ENCODE peak calls at places on chromosomes 3 and 15, in nine cellular contexts. X is pancreas; P is thyroid gland; Z is mammary epithelial cell; H is PC-9; M is thoracic aorta; E is IMR-90; A is CD4-positive, alpha-beta memory T cell; K is CD8-positive, alpha-beta memory T cell. S is an unnamed sample.

GRCh38 chr15:79431636-79432344 is at the start of gene MINAR1:
- DNase-seq in E (peak), A (no peak), P (peak), M (no peak), X (peak), Z (peak), H (peak), K (no peak), S (no peak)

GRCh38 chr3:32577174-32577573 is 6.5 kb upstream of the DYNC1LI1 start:
- DNase-seq in A (no peak), K (no peak), E (no peak), X (no peak), M (no peak), P (no peak), Z (no peak), H (no peak), S (no peak)

GRCh38 chr3:138227650-138228049 is 40.5 kb downstream of the ARMC8 start:
- DNase-seq in A (no peak), K (no peak), H (no peak), Z (no peak), P (no peak), E (peak), X (no peak), M (no peak), S (no peak)

GRCh38 chr3:138051946-138052802 is 42.2 kb downstream of the CLDN18 start:
- DNase-seq in K (no peak), Z (peak), A (no peak), E (peak), X (peak), M (no peak), P (peak), H (peak), S (no peak)

GRCh38 chr15:80620931-80621330 is 74.2 kb upstream of the ABHD17C start:
- DNase-seq in H (no peak), E (no peak), X (no peak), K (no peak), P (no peak), Z (no peak), M (no peak), A (no peak), S (no peak)

GRCh38 chr3:12352253-12352652 is 63.4 kb downstream of the PPARG start:
- DNase-seq in X (no peak), M (no peak), H (no peak), P (no peak), Z (no peak), K (no peak), E (no peak), A (no peak), S (no peak)

GRCh38 chr3:17342126-17342525 is 400.3 kb downstream of the TBC1D5 start:
- DNase-seq in P (no peak), M (no peak), Z (no peak), K (no peak), A (no peak), H (no peak), E (no peak), X (no peak), S (no peak)

GRCh38 chr15:98813956-98814355 is 165.6 kb downstream of the IGF1R start:
- DNase-seq in Z (no peak), P (no peak), X (no peak), K (no peak), M (no peak), A (no peak), H (no peak), E (peak), S (no peak)

GRCh38 chr3:8500208-8500961 is 1.2 kb upstream of the LMCD1 start:
- DNase-seq in Z (no peak), M (no peak), E (peak), P (peak), X (peak), A (no peak), K (no peak), H (peak), S (peak)

GRCh38 chr3:50625131-50625878 is 8.4 kb downstream of the MAPKAPK3 start:
- DNase-seq in P (no peak), X (no peak), M (no peak), Z (no peak), H (no peak), A (no peak), E (no peak), K (no peak), S (no peak)

GRCh38 chr3:140456974-140457373 is 220.9 kb upstream of the TRIM42 start:
- DNase-seq in K (no peak), M (no peak), Z (no peak), P (no peak), X (no peak), E (no peak), A (no peak), H (no peak), S (no peak)

GRCh38 chr3:11306815-11307589 is 34.8 kb downstream of the ATG7 start:
- DNase-seq in K (peak), H (no peak), X (no peak), Z (no peak), E (peak), A (no peak), M (no peak), P (peak), S (no peak)

GRCh38 chr15:43880406-43881184 is 53.8 kb downstream of the WDR76 start:
- DNase-seq in E (peak), X (no peak), K (no peak), H (no peak), P (no peak), M (no peak), Z (no peak), A (no peak), S (no peak)

GRCh38 chr3:51361746-51362145 is 23.3 kb upstream of the MANF start:
- DNase-seq in P (no peak), H (no peak), X (no peak), A (no peak), M (no peak), E (no peak), Z (no peak), K (no peak), S (no peak)

GRCh38 chr3:141331370-141332318 is 36.7 kb upstream of the ZBTB38 start:
- DNase-seq in Z (peak), H (peak), P (no peak), X (no peak), A (no peak), K (no peak), M (peak), E (peak), S (no peak)

GRCh38 chr15:100885116-100885515 is 5.5 kb downstream of the ALDH1A3 start:
- DNase-seq in X (no peak), P (no peak), H (no peak), A (no peak), M (no peak), K (no peak), E (no peak), Z (no peak), S (no peak)

GRCh38 chr3:44918087-44918486 is 43.7 kb downstream of the TGM4 start:
- DNase-seq in P (no peak), A (no peak), Z (no peak), X (no peak), M (no peak), K (no peak), E (no peak), H (no peak), S (no peak)

GRCh38 chr15:68285243-68285980 is 7.9 kb downstream of the FEM1B start:
- DNase-seq in Z (no peak), E (no peak), P (no peak), M (no peak), K (no peak), H (no peak), X (no peak), A (no peak), S (no peak)

GRCh38 chr3:100209948-100210776 is 50.6 kb upstream of the TBC1D23 start:
- DNase-seq in K (no peak), P (no peak), H (no peak), E (peak), X (no peak), Z (no peak), A (peak), M (no peak), S (no peak)

GRCh38 chr3:64039273-64039672 is 16.0 kb upstream of the PSMD6 start:
- DNase-seq in H (no peak), E (no peak), A (no peak), X (no peak), M (no peak), K (no peak), P (no peak), Z (no peak), S (no peak)

GRCh38 chr15:72319985-72320671 is at the start of gene CELF6:
- DNase-seq in X (peak), Z (peak), K (peak), M (peak), H (peak), E (peak), P (peak), A (peak), S (no peak)

GRCh38 chr3:4746241-4746958 is 232.8 kb upstream of the BHLHE40 start:
- DNase-seq in E (peak), X (no peak), Z (no peak), M (no peak), K (no peak), A (no peak), P (no peak), H (no peak), S (no peak)

GRCh38 chr15:89799011-89799924 is 15.4 kb downstream of the ANPEP start:
- DNase-seq in Z (no peak), A (no peak), H (no peak), X (peak), K (no peak), E (no peak), M (no peak), P (peak), S (no peak)

GRCh38 chr3:129015388-129016105 is 14.4 kb downstream of the EFCC1 start:
- DNase-seq in M (no peak), E (no peak), H (no peak), A (peak), Z (no peak), P (peak), K (peak), X (no peak), S (no peak)

GRCh38 chr3:148883163-148883562 is 18.1 kb downstream of the CPA3 start:
- DNase-seq in X (no peak), Z (no peak), E (no peak), M (no peak), H (no peak), P (no peak), K (no peak), A (no peak), S (no peak)

GRCh38 chr3:148954981-148955380 is 36.4 kb upstream of the GYG1 start:
- DNase-seq in E (no peak), M (no peak), K (no peak), H (no peak), X (no peak), Z (no peak), A (no peak), P (no peak), S (no peak)

GRCh38 chr3:64079369-64080160 is 56.3 kb upstream of the PSMD6 start:
- DNase-seq in K (no peak), A (no peak), Z (no peak), X (no peak), H (no peak), E (peak), P (no peak), M (no peak), S (no peak)

GRCh38 chr3:64270143-64270542 is 44.9 kb upstream of the PRICKLE2 start:
- DNase-seq in H (no peak), E (no peak), M (no peak), Z (no peak), A (no peak), K (no peak), P (no peak), X (no peak), S (no peak)

GRCh38 chr3:101829066-101829830 is 20.1 kb upstream of the NFKBIZ start:
- DNase-seq in H (no peak), X (no peak), P (peak), Z (peak), A (peak), K (peak), M (peak), E (peak), S (no peak)

DNA sequence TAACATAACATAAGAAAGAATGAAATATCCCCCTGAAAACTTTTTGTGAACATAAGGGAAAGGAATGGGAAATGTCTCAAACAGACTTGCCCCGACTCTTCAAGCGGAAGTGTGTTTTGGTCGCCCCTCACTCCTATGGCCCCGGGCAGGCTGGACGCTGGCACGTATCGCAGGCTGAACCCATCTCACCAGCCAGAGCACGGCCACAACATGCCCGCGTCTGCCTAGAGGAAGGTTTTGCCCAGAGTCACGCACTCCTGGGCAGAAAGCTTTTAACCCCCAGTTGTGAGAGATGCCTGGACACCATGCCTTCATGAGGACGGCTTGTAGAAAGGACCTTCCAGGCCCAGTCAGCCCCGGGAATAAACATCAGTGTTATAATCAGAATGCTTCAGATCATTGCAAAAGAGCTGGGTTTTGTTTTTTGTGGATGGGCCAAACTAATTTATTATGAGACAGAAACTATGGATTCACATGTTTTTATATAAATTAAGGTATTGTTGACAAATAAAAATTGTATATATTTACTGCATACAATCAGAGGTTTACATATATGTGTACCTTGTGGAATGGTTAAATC is 16.5 kb downstream of the CYFIP1 start:
- DNase-seq in Z (peak), X (no peak), A (no peak), P (no peak), E (peak), K (no peak), M (no peak), H (no peak), S (no peak)
- H3K4me3 ChIP-seq in Z (peak), X (no peak), A (no peak), P (no peak), E (no peak), K (no peak), M (peak), H (no peak), S (no peak)

GRCh38 chr3:122231781-122232180 is 48.3 kb downstream of the CASR start:
- DNase-seq in K (no peak), H (no peak), A (no peak), Z (no peak), M (no peak), X (no peak), P (no peak), E (no peak), S (no peak)

GRCh38 chr3:122234117-122234516 is 50.6 kb downstream of the CASR start:
- DNase-seq in Z (no peak), K (no peak), M (no peak), H (no peak), P (no peak), E (no peak), X (no peak), A (no peak), S (no peak)

GRCh38 chr3:122232485-122232884 is 49.0 kb downstream of the CASR start:
- DNase-seq in P (no peak), K (no peak), A (no peak), M (no peak), H (no peak), X (no peak), Z (no peak), E (no peak), S (no peak)

GRCh38 chr3:122235147-122235546 is 51.7 kb downstream of the CASR start:
- DNase-seq in K (no peak), H (no peak), Z (no peak), M (no peak), X (no peak), A (peak), P (no peak), E (no peak), S (no peak)

DNA sequence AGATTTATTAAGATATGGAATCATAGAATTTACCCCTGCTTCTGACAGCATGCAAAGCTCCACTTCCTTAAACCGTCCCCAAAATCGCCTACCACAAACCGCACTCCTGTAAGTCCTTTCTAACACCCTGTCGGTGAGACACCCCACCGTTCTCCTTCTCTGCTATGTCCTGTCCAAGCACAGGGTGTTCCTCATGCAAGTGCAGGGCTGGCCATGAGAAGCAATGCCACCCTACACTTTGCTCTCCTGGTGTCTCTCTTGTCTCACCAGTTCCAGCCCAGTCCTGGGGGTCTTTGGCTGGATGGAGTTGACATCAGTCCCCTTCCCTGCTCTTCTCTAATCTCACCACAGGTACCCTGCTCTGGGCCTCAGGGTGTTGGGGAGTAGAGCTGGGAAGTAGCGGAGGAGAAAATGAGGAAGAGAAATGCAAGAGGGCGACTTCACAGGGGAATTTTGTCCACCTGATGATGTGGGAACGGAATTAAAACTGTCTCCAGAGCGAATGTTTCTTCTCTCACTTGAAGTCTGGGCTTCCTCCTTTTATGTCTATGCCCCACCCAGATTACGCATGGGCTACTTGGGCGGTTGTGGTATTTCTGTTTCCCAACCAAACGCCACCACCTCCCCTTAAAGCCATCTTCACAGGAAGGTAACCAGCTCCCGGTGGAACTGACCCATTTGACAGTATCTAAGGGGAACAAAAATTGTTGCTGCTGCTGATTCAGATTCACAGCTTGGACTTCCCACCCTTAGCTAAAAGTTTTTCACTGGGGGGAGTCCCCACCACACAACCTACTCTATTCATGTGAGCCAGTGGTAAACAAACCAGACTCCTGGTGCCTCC is 49.9 kb downstream of the CASR start:
- DNase-seq in M (no peak), H (no peak), K (no peak), Z (no peak), P (no peak), A (no peak), X (no peak), E (no peak), S (no peak)
- H3K4me3 ChIP-seq in M (peak), H (no peak), K (no peak), Z (no peak), P (no peak), A (no peak), X (no peak), E (no peak), S (no peak)

GRCh38 chr15:45646220-45646619 is 11.4 kb downstream of the SQOR start:
- DNase-seq in X (no peak), A (no peak), K (no peak), E (peak), M (no peak), H (no peak), Z (no peak), P (no peak), S (no peak)
- H3K4me3 ChIP-seq in X (no peak), A (no peak), K (no peak), E (no peak), M (peak), H (no peak), Z (no peak), P (no peak), S (no peak)

GRCh38 chr3:15964605-15965061 is 166.9 kb upstream of the ANKRD28 start:
- DNase-seq in A (no peak), H (no peak), X (no peak), K (no peak), Z (no peak), E (peak), P (peak), M (no peak), S (no peak)
- H3K4me3 ChIP-seq in A (no peak), H (no peak), X (no peak), K (no peak), Z (no peak), E (peak), P (no peak), M (no peak), S (no peak)

DNA sequence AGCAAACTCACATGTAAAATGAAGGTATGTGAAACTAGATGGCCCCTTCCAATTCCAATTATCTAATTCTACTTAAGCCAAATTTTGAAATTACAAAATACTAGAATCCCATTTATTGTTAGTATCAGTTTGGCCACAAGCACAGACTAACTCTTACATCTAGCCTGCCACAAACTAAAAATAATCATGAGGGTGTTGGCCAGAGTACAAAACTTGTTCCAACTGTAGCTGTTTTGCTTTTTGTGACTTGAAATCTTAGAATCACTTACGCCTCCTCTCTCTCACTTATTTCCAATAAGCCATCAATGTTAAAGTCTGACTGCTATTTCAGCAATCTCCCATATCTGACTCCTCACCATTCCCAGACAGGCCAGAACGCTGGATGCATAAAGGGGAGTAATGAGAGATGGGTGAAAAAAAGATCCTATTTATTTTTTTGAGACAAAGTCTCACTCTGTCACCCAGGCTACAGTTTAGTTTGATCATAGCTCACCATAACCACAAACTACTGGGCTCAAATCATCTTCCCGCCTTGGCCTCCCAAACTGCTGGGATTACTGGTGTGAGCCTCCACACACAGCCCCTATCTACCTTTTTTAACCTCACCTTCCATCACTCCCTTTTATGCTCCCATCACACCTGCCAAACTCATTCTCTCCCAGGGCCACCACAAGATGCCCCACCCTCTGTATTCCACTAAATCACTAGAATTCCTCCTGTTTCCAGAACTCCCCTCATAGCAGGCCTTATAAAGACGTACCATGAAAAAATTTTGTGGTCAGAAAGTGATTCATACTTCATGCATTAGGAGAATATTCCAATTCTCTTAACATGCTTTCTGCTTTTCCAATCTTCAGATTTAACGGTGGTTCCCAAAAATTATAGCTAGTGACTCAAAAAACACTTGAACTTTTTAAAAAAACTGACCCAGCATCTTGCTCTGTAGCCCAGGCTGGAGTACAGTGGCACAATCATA is 36.5 kb downstream of the ATOSA start:
- DNase-seq in M (no peak), H (no peak), Z (peak), A (no peak), P (no peak), K (no peak), E (peak), X (no peak), S (no peak)
- H3K4me3 ChIP-seq in M (peak), H (no peak), Z (no peak), A (no peak), P (no peak), K (no peak), E (no peak), X (no peak), S (no peak)